ENCODE peak calls at places on chromosome 11, in nine cellular contexts. O is sciatic nerve, C is left lobe of liver, S is A549, P is left ventricle myocardium inferior, W is cardiac muscle cell, V is lung, B is NCI-H2081, Q is heart left ventricle. D is an unnamed sample.
A peak's percentile ranks its signal among the peaks of the same experiment; 100 is the strongest.

GRCh38 chr11:6319879-6320410 is 356 bp downstream of the CAVIN3 start:
- DNase-seq in C (peak; percentile 66), P (peak; percentile 96), W (peak; percentile 95), O (peak; percentile 95), S (peak; percentile 83), Q (peak; percentile 94), V (peak; percentile 96), B (no peak), D (peak; percentile 96)

GRCh38 chr11:12155696-12156095 is 45.3 kb downstream of the MICAL2 start:
- DNase-seq in C (no peak), Q (peak; percentile 8), S (no peak), B (no peak), W (no peak), O (no peak), P (no peak), V (no peak), D (no peak)

GRCh38 chr11:131668867-131669780 is 298.7 kb downstream of the NTM start:
- DNase-seq in V (peak; percentile 42), S (peak; percentile 49), Q (no peak), O (peak; percentile 66), C (no peak), W (peak; percentile 48), P (no peak), B (peak; percentile 46), D (peak; percentile 50)

GRCh38 chr11:64929625-64930024 is 5.1 kb downstream of the PPP2R5B start:
- DNase-seq in S (no peak), B (no peak), V (no peak), W (no peak), C (no peak), P (no peak), O (no peak), Q (no peak), D (no peak)

GRCh38 chr11:79822771-79823170 is 381.9 kb upstream of the TENM4 start:
- DNase-seq in P (no peak), V (no peak), S (no peak), C (no peak), O (no peak), B (no peak), W (no peak), Q (no peak), D (no peak)

GRCh38 chr11:1392111-1392510 is 2.4 kb downstream of the BRSK2 start:
- DNase-seq in Q (no peak), P (no peak), S (no peak), B (no peak), C (no peak), V (no peak), O (no peak), W (no peak), D (no peak)

GRCh38 chr11:119537641-119538253 is 114.8 kb upstream of the THY1 start:
- DNase-seq in Q (no peak), V (no peak), O (peak; percentile 15), P (no peak), S (no peak), W (no peak), C (peak; percentile 8), B (no peak), D (no peak)

GRCh38 chr11:126284829-126285228 is 1.9 kb downstream of the TIRAP start:
- DNase-seq in W (peak; percentile 94), Q (no peak), S (peak; percentile 19), O (peak; percentile 78), V (peak; percentile 70), C (no peak), P (no peak), B (peak; percentile 53), D (peak; percentile 80)

GRCh38 chr11:36257351-36257750 is 31.9 kb downstream of the COMMD9 start:
- DNase-seq in V (no peak), C (no peak), O (no peak), P (no peak), Q (no peak), S (no peak), W (peak; percentile 34), B (no peak), D (no peak)

GRCh38 chr11:18986744-18987143 is 47.5 kb upstream of the MRGPRX1 start:
- DNase-seq in S (no peak), V (no peak), B (no peak), P (no peak), Q (no peak), O (no peak), W (no peak), C (no peak), D (no peak)

GRCh38 chr11:9138612-9139579 is 47.5 kb upstream of the SCUBE2 start:
- DNase-seq in C (no peak), Q (no peak), W (peak; percentile 82), B (peak; percentile 96), P (no peak), V (peak; percentile 54), S (peak; percentile 82), O (no peak), D (peak; percentile 82)

GRCh38 chr11:19079643-19080440 is 19.3 kb upstream of the MRGPRX2 start:
- DNase-seq in C (no peak), S (no peak), B (no peak), Q (no peak), V (no peak), O (no peak), P (no peak), W (peak; percentile 89), D (peak; percentile 92)

GRCh38 chr11:78080818-78081495 is 1.3 kb upstream of the NDUFC2 start:
- DNase-seq in O (no peak), Q (no peak), P (no peak), B (no peak), C (no peak), S (no peak), W (peak; percentile 93), V (no peak), D (no peak)

GRCh38 chr11:111097191-111097590 is 148.3 kb upstream of the POU2AF2 start:
- DNase-seq in W (peak; percentile 82), Q (peak; percentile 33), S (no peak), B (peak; percentile 39), P (peak; percentile 46), C (peak; percentile 52), O (peak; percentile 64), V (peak; percentile 46), D (no peak)

GRCh38 chr11:75946531-75947530 is 131.8 kb downstream of the UVRAG start:
- DNase-seq in Q (peak; percentile 25), P (no peak), W (peak; percentile 83), O (no peak), B (peak; percentile 42), C (no peak), S (no peak), V (no peak), D (no peak)

GRCh38 chr11:61010466-61011238 is 39.2 kb downstream of the CD6 start:
- DNase-seq in B (no peak), V (no peak), C (no peak), P (no peak), O (no peak), S (no peak), Q (no peak), W (no peak), D (no peak)

GRCh38 chr11:66070604-66071325 is 693 bp downstream of the PACS1 start:
- DNase-seq in S (peak; percentile 38), C (peak; percentile 60), B (no peak), O (peak; percentile 82), W (peak; percentile 57), P (peak; percentile 68), V (no peak), Q (peak; percentile 68), D (peak; percentile 48)

GRCh38 chr11:95641506-95641905 is 148.1 kb downstream of the FAM76B start:
- DNase-seq in W (no peak), O (no peak), S (no peak), C (peak; percentile 92), B (peak; percentile 17), P (no peak), Q (no peak), V (peak; percentile 67), D (no peak)

GRCh38 chr11:9563196-9563730 is 10.2 kb upstream of the WEE1 start:
- DNase-seq in V (no peak), Q (no peak), B (no peak), O (no peak), W (no peak), C (no peak), P (no peak), S (no peak), D (no peak)

GRCh38 chr11:16356751-16357365 is 512 bp upstream of the SOX6 start:
- DNase-seq in W (no peak), O (no peak), B (no peak), V (no peak), Q (peak; percentile 40), S (no peak), C (no peak), P (peak; percentile 22), D (no peak)

GRCh38 chr11:44604171-44604581 is 38.7 kb downstream of the CD82 start:
- DNase-seq in P (no peak), V (peak; percentile 46), Q (no peak), C (no peak), O (no peak), S (no peak), W (no peak), B (peak; percentile 49), D (no peak)

GRCh38 chr11:24509114-24509513 is 12.3 kb downstream of the LUZP2 start:
- DNase-seq in C (no peak), W (peak; percentile 28), V (no peak), O (no peak), B (no peak), Q (no peak), P (no peak), S (no peak), D (no peak)

GRCh38 chr11:100925935-100926334 is 203.7 kb downstream of the PGR start:
- DNase-seq in B (no peak), S (no peak), O (no peak), C (no peak), P (no peak), W (peak; percentile 61), Q (no peak), V (no peak), D (peak; percentile 11)

GRCh38 chr11:6418199-6418957 is 516 bp downstream of the APBB1 start:
- DNase-seq in O (no peak), S (no peak), C (no peak), P (peak; percentile 33), Q (peak; percentile 46), B (no peak), V (no peak), W (no peak), D (no peak)

GRCh38 chr11:6647282-6647679 is 8.3 kb downstream of the DCHS1 start:
- DNase-seq in C (no peak), B (no peak), Q (peak; percentile 57), P (peak; percentile 64), S (no peak), V (no peak), O (no peak), W (peak; percentile 62), D (peak; percentile 58)

GRCh38 chr11:82988936-82989627 is 82.6 kb downstream of the RAB30 start:
- DNase-seq in W (no peak), S (no peak), O (no peak), P (no peak), C (no peak), V (no peak), B (peak; percentile 49), Q (no peak), D (no peak)

GRCh38 chr11:27875480-27876208 is 175.4 kb upstream of the BDNF start:
- DNase-seq in W (peak; percentile 35), S (no peak), P (no peak), C (no peak), V (no peak), B (no peak), Q (no peak), O (no peak), D (no peak)

GRCh38 chr11:27209562-27210005 is 153.4 kb downstream of the CCDC34 start:
- DNase-seq in Q (peak; percentile 39), O (no peak), C (no peak), S (peak; percentile 85), P (peak; percentile 48), V (no peak), B (no peak), W (peak; percentile 87), D (peak; percentile 86)

GRCh38 chr11:58513747-58514367 is 6.0 kb upstream of the OR5B21 start:
- DNase-seq in S (peak; percentile 33), P (no peak), V (no peak), O (no peak), W (peak; percentile 77), Q (no peak), C (no peak), B (peak; percentile 28), D (peak; percentile 75)

GRCh38 chr11:87122852-87123251 is 85.1 kb downstream of the TMEM135 start:
- DNase-seq in S (no peak), V (no peak), C (no peak), O (no peak), Q (no peak), P (no peak), W (no peak), B (no peak), D (no peak)

GRCh38 chr11:106656646-106657045 is 361.6 kb downstream of the GUCY1A2 start:
- DNase-seq in C (no peak), B (no peak), W (no peak), Q (no peak), P (no peak), S (no peak), V (no peak), O (no peak), D (no peak)

D was measured in AG08395.